ENCODE peak calls at places on chromosomes 3 and 15, in six cellular contexts. N is Calu3, G is dorsolateral prefrontal cortex, I is right atrium auricular region, P is AG09319, J is tibial artery. W is an unnamed sample.
A peak's percentile ranks its signal among the peaks of the same experiment; 100 is the strongest.

GRCh38 chr3:90091557-90091956 is 984.1 kb downstream of the EPHA3 start:
- DNase-seq in N (peak; percentile 51), G (peak; percentile 5), I (no peak), P (no peak), J (no peak), W (no peak)

GRCh38 chr3:60756231-60756630 is 495.0 kb downstream of the FHIT start:
- DNase-seq in N (no peak), G (no peak), I (no peak), P (no peak), J (no peak), W (no peak)

GRCh38 chr3:120093923-120094775 is at the start of gene GSK3B:
- DNase-seq in N (peak; percentile 70), G (peak; percentile 71), I (peak; percentile 70), P (no peak), J (peak; percentile 65), W (no peak)

GRCh38 chr3:155325263-155325835 is 31.9 kb upstream of the STRIT1 start:
- DNase-seq in N (no peak), G (no peak), I (no peak), P (no peak), J (no peak), W (no peak)

GRCh38 chr15:57376695-57377477 is 581 bp downstream of the CGNL1 start:
- DNase-seq in N (peak; percentile 20), G (no peak), I (peak; percentile 72), P (no peak), J (peak; percentile 74), W (peak; percentile 58)

GRCh38 chr3:49007068-49007770 is at the start of gene WDR6:
- DNase-seq in N (peak; percentile 97), G (peak; percentile 94), I (peak; percentile 98), P (peak; percentile 95), J (peak; percentile 98), W (peak; percentile 97)

GRCh38 chr15:100661161-100661560 is 58.8 kb downstream of the ASB7 start:
- DNase-seq in N (no peak), G (no peak), I (no peak), P (no peak), J (no peak), W (no peak)

GRCh38 chr15:90031231-90031791 is 30.2 kb downstream of the ZNF710 start:
- DNase-seq in N (no peak), G (no peak), I (no peak), P (no peak), J (peak; percentile 18), W (no peak)

GRCh38 chr3:96622878-96623277 is 191.5 kb upstream of the EPHA6 start:
- DNase-seq in N (no peak), G (no peak), I (no peak), P (no peak), J (no peak), W (no peak)

GRCh38 chr15:60315878-60316277 is 81.9 kb downstream of the ANXA2 start:
- DNase-seq in N (no peak), G (no peak), I (no peak), P (no peak), J (no peak), W (no peak)

GRCh38 chr15:41585140-41586047 is 26.4 kb downstream of the TYRO3 start:
- DNase-seq in N (peak; percentile 24), G (peak; percentile 59), I (peak; percentile 66), P (peak; percentile 8), J (no peak), W (peak; percentile 69)
- TF ChIP-seq CTCF in N (no peak), G (peak; percentile 50), I (peak; percentile 60), P (peak; percentile 26), J (peak; percentile 32), W (peak; percentile 40)

DNA sequence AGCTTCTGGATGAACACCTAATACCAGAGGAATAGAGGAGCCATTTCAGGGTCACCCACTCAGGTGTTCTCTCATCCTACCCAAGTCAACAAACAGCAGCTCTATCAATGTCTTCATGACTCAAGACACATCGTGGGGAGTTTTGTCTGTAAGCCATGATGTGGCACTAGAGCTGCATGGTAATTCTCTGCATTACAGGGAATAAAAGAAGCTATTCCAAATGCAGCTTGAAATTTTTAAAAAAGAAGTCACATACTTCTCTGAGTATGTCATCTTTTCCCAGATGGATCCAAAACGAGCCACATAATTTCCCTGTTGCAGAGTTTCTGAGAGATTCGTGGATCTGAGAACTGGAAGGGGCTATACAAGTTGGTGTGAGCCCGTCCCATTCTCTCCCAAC is 6.1 kb upstream of the THSD4 start:
- DNase-seq in N (no peak), G (no peak), I (no peak), P (no peak), J (no peak), W (no peak)
- TF ChIP-seq CTCF in N (no peak), G (no peak), I (peak; percentile 19), P (peak; percentile 44), J (peak; percentile 17), W (no peak)

GRCh38 chr3:9225268-9225667 is 24.2 kb downstream of the SRGAP3 start:
- DNase-seq in N (no peak), G (no peak), I (no peak), P (no peak), J (no peak), W (no peak)

GRCh38 chr3:9226326-9226725 is 23.1 kb downstream of the SRGAP3 start:
- DNase-seq in N (no peak), G (no peak), I (no peak), P (no peak), J (no peak), W (no peak)

GRCh38 chr3:9222956-9223639 is 26.3 kb downstream of the SRGAP3 start:
- DNase-seq in N (no peak), G (no peak), I (no peak), P (no peak), J (no peak), W (no peak)

GRCh38 chr3:9223683-9224082 is 25.8 kb downstream of the SRGAP3 start:
- DNase-seq in N (no peak), G (no peak), I (no peak), P (no peak), J (no peak), W (no peak)

DNA sequence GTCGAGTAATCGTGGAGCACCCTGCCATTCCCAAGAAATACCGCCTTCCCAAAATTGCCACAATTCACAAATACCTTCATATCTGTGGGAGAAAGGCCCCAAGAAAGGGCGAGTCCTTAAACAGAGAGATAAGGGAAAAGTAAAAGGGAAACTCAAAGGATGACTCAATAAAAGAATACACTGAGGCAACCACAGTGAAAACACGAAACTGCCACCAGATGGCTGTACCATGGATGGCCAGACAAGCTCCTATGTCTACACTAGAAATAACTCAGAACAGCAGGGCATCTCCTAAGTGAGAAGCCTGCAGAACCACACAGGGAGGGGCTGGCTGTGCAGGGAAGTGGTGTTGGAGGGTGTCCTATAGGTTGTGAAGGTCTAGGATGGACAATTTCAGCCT is 25.0 kb downstream of the SRGAP3 start:
- DNase-seq in N (no peak), G (no peak), I (no peak), P (no peak), J (no peak), W (no peak)
- TF ChIP-seq CTCF in N (no peak), G (no peak), I (no peak), P (no peak), J (no peak), W (no peak)

GRCh38 chr3:28317438-28318022 is 31.0 kb upstream of the ZCWPW2 start:
- DNase-seq in N (peak; percentile 40), G (no peak), I (no peak), P (no peak), J (no peak), W (no peak)
- TF ChIP-seq CTCF in N (no peak), G (peak; percentile 21), I (peak; percentile 62), P (peak; percentile 62), J (peak; percentile 31), W (peak; percentile 49)

GRCh38 chr3:72993391-72993790 is 3.2 kb upstream of the PPP4R2 start:
- DNase-seq in N (no peak), G (no peak), I (no peak), P (no peak), J (no peak), W (no peak)
- TF ChIP-seq CTCF in N (no peak), G (no peak), I (no peak), P (no peak), J (no peak), W (no peak)

W was measured in psoas muscle.